ENCODE peak calls at places on chromosomes 2 and 18, in four cellular contexts. V is Caki2; B is cardiac muscle cell; E is CD4-positive, alpha-beta T cell. P is an unnamed sample.

GRCh38 chr2:237712477-237713377 is 85.3 kb downstream of the LRRFIP1 start:
- DNase-seq in V (no peak), E (no peak), B (no peak), P (no peak)

GRCh38 chr2:240586919-240587800 is 626 bp downstream of the CAPN10 start:
- DNase-seq in B (no peak), V (no peak), E (peak; percentile 61), P (peak; percentile 47)

GRCh38 chr2:176079851-176080539 is 3.8 kb downstream of the EVX2 start:
- DNase-seq in E (no peak), V (no peak), B (peak; percentile 39), P (peak; percentile 56)

GRCh38 chr2:201520201-201520600 is 68.7 kb downstream of the STRADB start:
- DNase-seq in B (peak; percentile 11), V (no peak), E (no peak), P (no peak)

GRCh38 chr18:25281522-25281921 is 70.4 kb downstream of the ZNF521 start:
- DNase-seq in B (no peak), V (no peak), E (no peak), P (no peak)

GRCh38 chr2:10500601-10501361 is 52.7 kb upstream of the ODC1 start:
- DNase-seq in B (no peak), E (no peak), V (no peak), P (no peak)

GRCh38 chr2:95333888-95334338 is 36.8 kb downstream of the KCNIP3 start:
- DNase-seq in B (peak; percentile 65), V (peak; percentile 97), E (no peak), P (peak; percentile 15)

GRCh38 chr2:48126180-48126579 is 219.9 kb upstream of the FBXO11 start:
- DNase-seq in B (peak; percentile 95), E (no peak), V (no peak), P (peak; percentile 47)

GRCh38 chr2:7012141-7012809 is 95.1 kb downstream of the RNF144A start:
- DNase-seq in E (no peak), B (peak; percentile 50), V (no peak), P (peak; percentile 73)

GRCh38 chr18:24530630-24531111 is 70.2 kb downstream of the HRH4 start:
- DNase-seq in B (peak; percentile 70), V (peak; percentile 18), E (no peak), P (no peak)

GRCh38 chr2:47904903-47905453 is 1.3 kb downstream of the FBXO11 start:
- DNase-seq in V (peak; percentile 37), B (peak; percentile 24), E (peak; percentile 24), P (no peak)

GRCh38 chr2:100105678-100106054 is 36.7 kb downstream of the AFF3 start:
- DNase-seq in E (no peak), V (no peak), B (no peak), P (peak; percentile 26)

GRCh38 chr2:142065700-142066099 is 65.1 kb downstream of the LRP1B start:
- DNase-seq in E (no peak), B (no peak), V (no peak), P (no peak)

GRCh38 chr18:6741786-6742185 is 12.3 kb downstream of the ARHGAP28 start:
- DNase-seq in V (no peak), E (no peak), B (peak; percentile 20), P (no peak)

GRCh38 chr2:206211657-206212255 is 52.1 kb downstream of the EEF1B2 start:
- DNase-seq in E (no peak), V (peak; percentile 27), B (peak; percentile 63), P (no peak)

GRCh38 chr18:9952633-9953416 is 39.0 kb downstream of the VAPA start:
- DNase-seq in V (peak; percentile 84), B (no peak), E (no peak), P (no peak)

GRCh38 chr2:239169311-239170048 is 231.3 kb downstream of the HDAC4 start:
- DNase-seq in E (no peak), B (no peak), V (no peak), P (peak; percentile 28)

GRCh38 chr2:70936165-70936978 is 672 bp downstream of the ATP6V1B1 start:
- DNase-seq in E (no peak), B (no peak), V (no peak), P (no peak)

GRCh38 chr2:157024129-157024528 is 233.4 kb upstream of the GALNT5 start:
- DNase-seq in E (no peak), V (no peak), B (no peak), P (no peak)

GRCh38 chr2:12816379-12817306 is 99.9 kb downstream of the TRIB2 start:
- DNase-seq in E (no peak), V (no peak), B (peak; percentile 37), P (no peak)

P was measured in left ventricle myocardium superior.